ENCODE peak calls at places on chromosomes 1 and 21, in four cellular contexts. P is stimulated activated CD8-positive, alpha-beta memory T cell treated with anti-CD3 and anti-CD28 coated beads, Interleukin-7, amount 100 ng/mL, for 1 hour; S is EL; A is lower leg skin. I is an unnamed sample.

GRCh38 chr1:212485895-212486590 is 53.3 kb downstream of the NENF start:
- DNase-seq in P (no peak), S (peak), A (no peak), I (peak)

GRCh38 chr1:234649432-234650081 is 39.6 kb upstream of the IRF2BP2 start:
- DNase-seq in P (no peak), S (no peak), A (no peak), I (peak)

GRCh38 chr21:32538147-32538792 is 47.1 kb downstream of the TCP10L start:
- DNase-seq in P (peak), S (no peak), A (no peak), I (no peak)

GRCh38 chr1:121519042-121519755 is 334.4 kb downstream of the SRGAP2C start:
- DNase-seq in P (peak), S (peak), A (peak), I (peak)

GRCh38 chr1:227447531-227447990 is 115.8 kb upstream of the ZNF678 start:
- DNase-seq in P (no peak), S (peak), A (no peak), I (no peak)

GRCh38 chr1:111779546-111779945 is 23.8 kb downstream of the DDX20 start:
- DNase-seq in P (no peak), S (no peak), A (no peak), I (no peak)

GRCh38 chr1:109704173-109704572 is 7.9 kb upstream of the GSTM5 start:
- DNase-seq in P (no peak), S (no peak), A (no peak), I (no peak)

GRCh38 chr1:60255565-60255964 is 182.0 kb upstream of the C1orf87 start:
- DNase-seq in P (no peak), S (peak), A (no peak), I (peak)

GRCh38 chr1:205456868-205457724 is 1.3 kb upstream of the BLACAT1 start:
- DNase-seq in P (no peak), S (no peak), A (no peak), I (no peak)